ENCODE peak calls at places on chromosomes 1 and 21, in four cellular contexts. R, F, Y and N are unnamed samples.

GRCh38 chr1:21673277-21673780 is 4.2 kb upstream of the RAP1GAP start:
- DNase-seq in R (no peak), F (no peak), Y (peak), N (no peak)

GRCh38 chr21:26883768-26884167 is 38.6 kb upstream of the ADAMTS1 start:
- DNase-seq in R (no peak), F (no peak), Y (no peak), N (no peak)

GRCh38 chr1:26538480-26539412 is 9.2 kb downstream of the RPS6KA1 start:
- DNase-seq in R (peak), F (no peak), Y (no peak), N (peak)

GRCh38 chr1:246164764-246165163 is 342.3 kb downstream of the SMYD3 start:
- DNase-seq in R (no peak), F (no peak), Y (no peak), N (no peak)

GRCh38 chr1:203401151-203401550 is 50.2 kb upstream of the FMOD start:
- DNase-seq in R (no peak), F (no peak), Y (no peak), N (no peak)

GRCh38 chr1:64514197-64514765 is 44.4 kb downstream of the CACHD1 start:
- DNase-seq in R (no peak), F (no peak), Y (no peak), N (no peak)

GRCh38 chr1:185388815-185389214 is 71.8 kb upstream of the IVNS1ABP start:
- DNase-seq in R (no peak), F (no peak), Y (no peak), N (no peak)

GRCh38 chr21:41217656-41218380 is 49.9 kb downstream of the BACE2 start:
- DNase-seq in R (no peak), F (no peak), Y (peak), N (no peak)

GRCh38 chr1:84862810-84863251 is 30.2 kb downstream of the LPAR3 start:
- DNase-seq in R (peak), F (no peak), Y (no peak), N (no peak)

GRCh38 chr1:71829346-71829745 is 453.0 kb downstream of the NEGR1 start:
- DNase-seq in R (no peak), F (no peak), Y (no peak), N (no peak)

GRCh38 chr1:22206551-22207125 is 63.7 kb upstream of the WNT4 start:
- DNase-seq in R (no peak), F (no peak), Y (no peak), N (no peak)

GRCh38 chr21:44010429-44010828 is 1.7 kb upstream of the TRAPPC10 start:
- DNase-seq in R (no peak), F (no peak), Y (no peak), N (peak)

GRCh38 chr1:241608379-241609033 is 31.7 kb downstream of the CHML start:
- DNase-seq in R (no peak), F (no peak), Y (no peak), N (no peak)

GRCh38 chr1:58430355-58431335 is 115.9 kb downstream of the OMA1 start:
- DNase-seq in R (no peak), F (no peak), Y (no peak), N (no peak)

GRCh38 chr1:209875510-209875909 is 47.7 kb downstream of the UTP25 start:
- DNase-seq in R (no peak), F (no peak), Y (no peak), N (peak)

GRCh38 chr1:13766906-13767564 is 67.0 kb downstream of the PRDM2 start:
- DNase-seq in R (no peak), F (no peak), Y (no peak), N (no peak)

GRCh38 chr21:27688773-27689172 is 721.9 kb upstream of the ADAMTS5 start:
- DNase-seq in R (no peak), F (no peak), Y (no peak), N (no peak)

GRCh38 chr1:10046356-10047085 is 13.8 kb downstream of the UBE4B start:
- DNase-seq in R (no peak), F (no peak), Y (peak), N (no peak)

GRCh38 chr1:56095924-56096655 is 483.3 kb downstream of the PLPP3 start:
- DNase-seq in R (no peak), F (no peak), Y (peak), N (no peak)

GRCh38 chr1:10186453-10187319 is 23.7 kb upstream of the KIF1B start:
- DNase-seq in R (no peak), F (no peak), Y (no peak), N (no peak)

GRCh38 chr21:42190492-42190875 is 28.5 kb upstream of the ABCG1 start:
- DNase-seq in R (no peak), F (no peak), Y (no peak), N (no peak)

GRCh38 chr1:84998642-84999280 is 1.8 kb upstream of the MCOLN2 start:
- DNase-seq in R (peak), F (no peak), Y (peak), N (no peak)

GRCh38 chr1:205834751-205835150 is 15.2 kb downstream of the PM20D1 start:
- DNase-seq in R (no peak), F (no peak), Y (no peak), N (no peak)

GRCh38 chr1:11289064-11289463 is 16.1 kb downstream of the UBIAD1 start:
- DNase-seq in R (no peak), F (no peak), Y (no peak), N (no peak)

GRCh38 chr1:25615563-25616079 is 970 bp upstream of the MAN1C1 start:
- DNase-seq in R (no peak), F (no peak), Y (no peak), N (no peak)

GRCh38 chr1:203263496-203263895 is 34.0 kb upstream of the CHIT1 start:
- DNase-seq in R (no peak), F (no peak), Y (no peak), N (no peak)

GRCh38 chr1:109837852-109838570 is 72.6 kb upstream of the CSF1 start:
- DNase-seq in R (no peak), F (no peak), Y (no peak), N (no peak)

GRCh38 chr1:33443067-33443704 is 12.3 kb upstream of the PHC2 start:
- DNase-seq in R (no peak), F (no peak), Y (no peak), N (no peak)

GRCh38 chr1:3778590-3779264 is 6.2 kb downstream of the SMIM1 start:
- DNase-seq in R (no peak), F (no peak), Y (no peak), N (no peak)

GRCh38 chr1:184813528-184814089 is 59.0 kb upstream of the EDEM3 start:
- DNase-seq in R (no peak), F (no peak), Y (no peak), N (no peak)